ENCODE peak calls at places on chromosome 12, in eight cellular contexts. Q is PC-3, G is hepatocyte, B is HCT116, F is OCI-LY7, E is GM23248, C is MM.1S, N is SK-N-SH. Y is an unnamed sample.

GRCh38 chr12:2751686-2752085 is 43.1 kb upstream of the FKBP4 start:
- DNase-seq in Q (no peak), G (no peak), B (no peak), E (no peak), N (peak), C (no peak), F (no peak), Y (peak)

GRCh38 chr12:117188961-117189724 is 1.1 kb downstream of the FBXO21 start:
- DNase-seq in N (no peak), E (peak), C (no peak), G (peak), F (no peak), Q (peak), B (no peak), Y (peak)

GRCh38 chr12:55925870-55926737 is 1.6 kb downstream of the PYM1 start:
- DNase-seq in N (no peak), B (peak), E (peak), Q (no peak), C (no peak), F (peak), G (no peak), Y (no peak)

GRCh38 chr12:110379201-110379600 is 24.3 kb downstream of the ANAPC7 start:
- DNase-seq in Q (no peak), B (no peak), G (no peak), F (no peak), C (no peak), E (no peak), N (no peak), Y (no peak)

GRCh38 chr12:174596-174995 is 39.4 kb downstream of the SLC6A12 start:
- DNase-seq in G (no peak), C (no peak), Q (no peak), E (no peak), B (no peak), N (peak), F (no peak), Y (no peak)

GRCh38 chr12:1552171-1552570 is 42.2 kb downstream of the FBXL14 start:
- DNase-seq in G (no peak), N (no peak), Q (peak), B (no peak), E (peak), F (no peak), C (no peak), Y (no peak)

GRCh38 chr12:4214912-4215861 is 58.4 kb upstream of the CCND2 start:
- DNase-seq in G (no peak), F (no peak), C (peak), Q (no peak), N (no peak), E (no peak), B (no peak), Y (no peak)

GRCh38 chr12:121802843-121803698 is 738 bp upstream of the SETD1B start:
- DNase-seq in Q (peak), G (peak), F (peak), C (peak), E (peak), N (peak), B (peak), Y (peak)

GRCh38 chr12:3962661-3963483 is 89.7 kb upstream of the PARP11 start:
- DNase-seq in G (peak), B (no peak), C (no peak), N (no peak), F (no peak), Q (no peak), E (no peak), Y (no peak)

GRCh38 chr12:75814856-75815754 is 216.5 kb downstream of the PHLDA1 start:
- DNase-seq in F (peak), Q (peak), B (no peak), G (peak), N (peak), E (peak), C (no peak), Y (no peak)

GRCh38 chr12:106348411-106348810 is 9.1 kb upstream of the POLR3B start:
- DNase-seq in G (no peak), N (no peak), B (no peak), F (no peak), E (no peak), C (no peak), Q (no peak), Y (no peak)

GRCh38 chr12:93751864-93752610 is 74.9 kb downstream of the CRADD start:
- DNase-seq in G (no peak), Q (no peak), C (no peak), F (no peak), N (no peak), E (peak), B (no peak), Y (no peak)

GRCh38 chr12:115867854-115868253 is 409.6 kb downstream of the MED13L start:
- DNase-seq in G (no peak), E (no peak), Q (no peak), F (no peak), N (no peak), C (no peak), B (no peak), Y (no peak)

GRCh38 chr12:91183565-91183964 is 948 bp upstream of the DCN start:
- DNase-seq in Q (no peak), F (no peak), E (no peak), N (no peak), G (no peak), C (no peak), B (no peak), Y (no peak)

GRCh38 chr12:1947081-1947480 is 28.6 kb upstream of the CACNA2D4 start:
- DNase-seq in F (no peak), Q (no peak), G (no peak), C (no peak), E (peak), N (no peak), B (no peak), Y (no peak)

GRCh38 chr12:26121841-26122680 is 2.8 kb downstream of the BHLHE41 start:
- DNase-seq in N (peak), E (peak), F (peak), Q (peak), C (peak), G (peak), B (no peak), Y (peak)

GRCh38 chr12:47184813-47185212 is 105.1 kb upstream of the AMIGO2 start:
- DNase-seq in F (no peak), B (no peak), Q (peak), N (no peak), C (no peak), E (no peak), G (peak), Y (no peak)

GRCh38 chr12:6450091-6450868 is 1.6 kb upstream of the TAPBPL start:
- DNase-seq in C (no peak), G (peak), B (no peak), N (no peak), Q (no peak), E (peak), F (no peak), Y (peak)

GRCh38 chr12:119714614-119715267 is 46.8 kb downstream of the PRKAB1 start:
- DNase-seq in F (no peak), B (no peak), C (no peak), G (no peak), Q (no peak), N (no peak), E (no peak), Y (no peak)

GRCh38 chr12:17371491-17372290 is 718.3 kb downstream of the RERGL start:
- DNase-seq in N (no peak), F (no peak), C (no peak), E (no peak), B (no peak), G (no peak), Q (no peak), Y (no peak)

GRCh38 chr12:503111-503761 is 43.5 kb downstream of the B4GALNT3 start:
- DNase-seq in Q (peak), N (no peak), C (no peak), F (no peak), B (peak), E (no peak), G (peak), Y (no peak)

GRCh38 chr12:67426067-67426466 is 156.9 kb downstream of the CAND1 start:
- DNase-seq in G (peak), C (no peak), N (no peak), B (no peak), E (peak), F (no peak), Q (no peak), Y (no peak)

GRCh38 chr12:25806271-25806670 is 152.2 kb upstream of the RASSF8 start:
- DNase-seq in N (no peak), C (peak), E (peak), G (no peak), Q (peak), B (no peak), F (no peak), Y (no peak)

GRCh38 chr12:49866859-49867579 is 24.1 kb upstream of the BCDIN3D start:
- DNase-seq in Q (peak), B (peak), E (peak), G (peak), F (peak), C (peak), N (peak), Y (peak)

GRCh38 chr12:124650912-124651311 is 83.5 kb upstream of the NCOR2 start:
- DNase-seq in G (no peak), B (no peak), E (no peak), Q (no peak), F (no peak), N (no peak), C (no peak), Y (no peak)

GRCh38 chr12:41076114-41076513 is 112.0 kb upstream of the PDZRN4 start:
- DNase-seq in N (no peak), B (no peak), C (no peak), F (no peak), E (no peak), G (no peak), Q (no peak), Y (no peak)

GRCh38 chr12:112978163-112979081 is at the start of gene OAS2:
- DNase-seq in C (peak), B (no peak), Q (peak), F (peak), E (peak), N (no peak), G (no peak), Y (peak)
- TF ChIP-seq EZH2phosphoT487 in C (no peak), B (no peak), Q (no peak), F (no peak), E (no peak), N (no peak), G (no peak), Y (no peak)

DNA sequence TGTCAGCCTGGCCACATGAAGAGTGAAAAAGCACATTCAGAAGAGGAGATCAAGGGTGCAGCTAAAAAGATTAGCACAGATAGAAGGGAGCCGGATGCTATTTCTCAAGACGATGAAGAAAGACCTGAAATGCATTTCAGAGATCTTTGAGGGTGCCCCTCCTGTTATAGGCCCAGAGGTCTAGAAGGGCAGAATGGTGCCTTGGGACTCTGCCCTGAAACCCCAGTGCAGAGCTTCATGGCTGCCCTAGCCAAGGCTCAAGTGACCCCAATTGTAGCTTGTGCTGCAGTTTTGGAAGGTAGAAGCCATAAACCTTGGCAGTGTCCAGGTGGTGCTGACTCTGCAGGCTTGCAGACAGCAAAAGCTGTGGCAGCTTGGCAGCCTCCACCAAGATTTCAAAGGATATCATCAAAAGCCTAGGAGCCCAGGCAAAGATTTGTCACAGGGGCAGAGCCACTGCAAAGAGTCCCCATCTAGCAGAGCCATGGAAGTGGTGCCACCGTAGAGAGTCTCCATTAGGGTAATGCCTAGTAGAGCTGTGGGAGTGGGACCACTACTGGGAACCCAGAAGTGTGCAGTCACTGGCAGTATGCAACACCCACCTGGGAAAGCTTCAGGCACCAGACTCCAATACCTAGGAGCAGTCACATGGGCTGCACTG is 6.4 kb downstream of the LACRT start:
- DNase-seq in E (no peak), B (no peak), C (no peak), F (no peak), G (no peak), Q (no peak), N (no peak), Y (no peak)
- TF ChIP-seq EZH2phosphoT487 in E (no peak), B (no peak), C (no peak), F (no peak), G (no peak), Q (no peak), N (no peak), Y (no peak)

GRCh38 chr12:132483208-132483607 is 6.7 kb upstream of the FBRSL1 start:
- DNase-seq in N (no peak), B (no peak), C (no peak), Q (no peak), E (no peak), F (no peak), G (no peak), Y (no peak)

GRCh38 chr12:132481771-132482745 is 7.9 kb upstream of the FBRSL1 start:
- DNase-seq in G (no peak), C (no peak), N (no peak), F (no peak), E (no peak), B (no peak), Q (no peak), Y (no peak)

GRCh38 chr12:132483612-132484011 is 6.3 kb upstream of the FBRSL1 start:
- DNase-seq in B (no peak), G (no peak), C (no peak), E (no peak), F (no peak), Q (no peak), N (no peak), Y (no peak)

GRCh38 chr12:132481345-132481744 is 8.6 kb upstream of the FBRSL1 start:
- DNase-seq in C (no peak), Q (no peak), N (no peak), F (no peak), E (no peak), G (no peak), B (no peak), Y (no peak)

GRCh38 chr12:132482771-132483170 is 7.2 kb upstream of the FBRSL1 start:
- DNase-seq in Q (no peak), G (no peak), C (no peak), B (no peak), E (no peak), F (no peak), N (no peak), Y (no peak)
- TF ChIP-seq EZH2phosphoT487 in Q (no peak), G (no peak), C (no peak), B (no peak), E (no peak), F (no peak), N (no peak), Y (no peak)

GRCh38 chr12:51011960-51012359 is 14.2 kb downstream of the SLC11A2 start:
- DNase-seq in E (peak), Q (no peak), C (no peak), B (no peak), F (no peak), G (no peak), N (no peak), Y (peak)
- TF ChIP-seq EZH2phosphoT487 in E (no peak), Q (no peak), C (no peak), B (no peak), F (no peak), G (no peak), N (no peak), Y (no peak)

DNA sequence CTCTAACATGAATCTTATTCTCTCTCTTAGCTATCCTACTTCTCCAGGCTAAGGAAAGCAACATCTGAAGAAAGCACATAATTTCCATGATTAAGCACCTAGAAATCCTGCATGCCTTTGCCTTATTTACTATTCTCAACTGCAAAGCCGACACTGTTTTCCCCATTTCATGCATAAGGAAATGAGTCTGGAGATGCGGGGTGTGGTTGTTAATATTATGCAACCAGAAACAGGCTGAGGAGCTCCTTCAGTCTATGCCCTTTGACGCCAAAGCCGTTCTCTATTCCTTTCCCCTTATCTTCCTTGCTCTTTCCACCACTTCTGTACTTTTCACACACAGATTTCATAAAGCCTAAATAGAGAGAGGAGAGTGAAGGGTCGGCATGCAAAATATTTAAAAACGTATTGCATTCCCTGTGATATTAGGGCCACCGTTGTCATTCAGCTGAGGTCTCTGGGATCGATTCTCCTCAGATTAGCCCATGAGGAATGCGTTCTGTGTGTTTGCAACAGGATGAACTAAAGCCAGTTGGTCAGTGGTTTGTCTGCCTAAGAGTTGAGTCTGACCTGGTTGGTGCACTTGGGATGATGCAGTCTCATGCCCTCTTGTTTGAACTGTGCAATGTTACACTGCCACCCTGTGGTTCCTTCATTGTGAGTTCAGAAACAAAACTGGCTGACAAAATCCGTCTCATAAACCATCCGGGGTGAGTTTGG is 53.1 kb upstream of the PLEKHG7 start:
- DNase-seq in F (peak), C (peak), E (peak), Q (peak), G (peak), N (peak), B (peak), Y (peak)
- TF ChIP-seq EZH2phosphoT487 in F (no peak), C (no peak), E (no peak), Q (no peak), G (no peak), N (no peak), B (no peak), Y (no peak)

GRCh38 chr12:104630230-104630670 is 173.5 kb downstream of the CHST11 start:
- DNase-seq in C (no peak), E (no peak), G (no peak), F (no peak), Q (no peak), B (no peak), N (no peak), Y (peak)
- TF ChIP-seq EZH2phosphoT487 in C (no peak), E (no peak), G (no peak), F (no peak), Q (no peak), B (no peak), N (no peak), Y (no peak)

GRCh38 chr12:30438526-30439120 is 257.0 kb downstream of the IPO8 start:
- DNase-seq in E (no peak), B (no peak), F (no peak), Q (no peak), G (no peak), C (no peak), N (no peak), Y (no peak)

GRCh38 chr12:30437616-30438015 is 258.1 kb downstream of the IPO8 start:
- DNase-seq in Q (no peak), F (no peak), B (no peak), N (no peak), E (no peak), G (no peak), C (no peak), Y (no peak)

GRCh38 chr12:30437044-30437443 is 258.6 kb downstream of the IPO8 start:
- DNase-seq in Q (peak), E (no peak), B (no peak), N (no peak), C (no peak), F (no peak), G (no peak), Y (no peak)

DNA sequence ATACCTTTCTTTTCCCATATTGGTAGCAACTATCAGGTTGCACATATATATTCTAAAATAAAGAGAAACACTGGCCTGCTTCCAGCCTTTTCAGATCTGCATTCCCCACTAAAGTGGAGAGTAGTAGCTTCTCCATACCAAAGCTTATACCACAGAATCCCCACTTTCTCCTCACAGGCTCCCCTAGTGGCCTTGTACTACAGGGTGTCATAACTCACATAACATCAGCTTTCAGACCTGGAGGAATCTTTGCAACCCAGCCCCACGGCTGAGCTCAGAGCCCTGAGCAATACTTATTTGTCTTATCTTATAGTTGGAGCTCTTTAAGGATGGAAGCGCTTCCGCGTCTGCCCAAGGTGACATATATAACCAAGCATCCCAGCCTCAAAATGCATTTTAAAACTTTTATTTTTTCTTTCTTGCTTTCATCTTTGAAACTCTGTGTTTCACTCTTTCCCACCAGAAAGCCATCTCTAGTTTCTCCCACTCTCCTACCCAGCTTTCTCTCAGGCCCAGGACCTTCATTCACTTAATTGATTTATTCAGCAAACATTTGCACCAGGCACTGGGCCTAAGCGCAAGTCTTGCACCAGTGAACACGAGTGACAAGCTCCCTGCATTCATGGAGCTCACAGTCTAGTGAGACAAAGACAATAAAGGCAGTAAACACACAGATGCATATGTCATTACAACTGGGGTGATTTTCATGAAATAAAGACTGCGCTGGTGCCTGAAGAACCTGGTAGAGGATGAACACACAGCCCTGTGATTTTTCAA is 254.7 kb downstream of the IPO8 start:
- DNase-seq in F (peak), C (no peak), G (peak), N (peak), E (peak), Q (peak), B (peak), Y (peak)
- TF ChIP-seq EZH2phosphoT487 in F (no peak), C (no peak), G (no peak), N (no peak), E (no peak), Q (no peak), B (no peak), Y (no peak)

GRCh38 chr12:123367511-123367910 is 2.9 kb upstream of the SBNO1 start:
- DNase-seq in C (no peak), E (no peak), N (no peak), F (no peak), B (no peak), G (no peak), Q (no peak), Y (no peak)
- TF ChIP-seq EZH2phosphoT487 in C (no peak), E (no peak), N (no peak), F (no peak), B (no peak), G (no peak), Q (no peak), Y (no peak)

GRCh38 chr12:77031745-77032144 is 33.6 kb downstream of the E2F7 start:
- DNase-seq in G (no peak), B (no peak), C (no peak), F (no peak), Q (no peak), E (peak), N (peak), Y (no peak)
- TF ChIP-seq EZH2phosphoT487 in G (no peak), B (no peak), C (no peak), F (no peak), Q (no peak), E (no peak), N (no peak), Y (no peak)